ENCODE peak calls at places on chromosome 15, in six cellular contexts. G is HCT116; W is body of pancreas; E is CD4-positive, alpha-beta T cell; P is thoracic aorta; Z is tibial nerve. V is an unnamed sample. For H3K9me3, the result is how much of the 10 kb centered on the place peaks cover.

GRCh38 chr15:28955160-28955502 is 69.4 kb downstream of the APBA2 start:
- DNase-seq in G (no peak), W (no peak), E (no peak), P (no peak), Z (no peak), V (no peak)

GRCh38 chr15:63243101-63243500 is 34.3 kb upstream of the APH1B start:
- DNase-seq in G (no peak), W (peak), E (no peak), P (no peak), Z (no peak), V (no peak)

GRCh38 chr15:51267714-51268105 is 70.7 kb downstream of the CYP19A1 start:
- DNase-seq in G (no peak), W (peak), E (no peak), P (no peak), Z (no peak), V (no peak)

GRCh38 chr15:88509321-88509720 is 37.2 kb downstream of the DET1 start:
- DNase-seq in G (no peak), W (no peak), E (no peak), P (no peak), Z (no peak), V (no peak)

GRCh38 chr15:39628821-39629220 is 47.9 kb downstream of the THBS1 start:
- DNase-seq in G (no peak), W (no peak), E (no peak), P (no peak), Z (no peak), V (no peak)

GRCh38 chr15:39741258-39741657 is 41.4 kb downstream of the FSIP1 start:
- DNase-seq in G (no peak), W (no peak), E (no peak), P (no peak), Z (no peak), V (no peak)

GRCh38 chr15:33278816-33279612 is 31.8 kb upstream of the RYR3 start:
- DNase-seq in G (peak), W (no peak), E (no peak), P (no peak), Z (no peak), V (no peak)

GRCh38 chr15:73983211-73983727 is 8.8 kb downstream of the STOML1 start:
- DNase-seq in G (peak), W (peak), E (no peak), P (peak), Z (no peak), V (no peak)

GRCh38 chr15:40379853-40380252 is 2.7 kb upstream of the KNSTRN start:
- DNase-seq in G (peak), W (peak), E (no peak), P (peak), Z (peak), V (no peak)

GRCh38 chr15:94080989-94081605 is 150.3 kb upstream of the MCTP2 start:
- DNase-seq in G (no peak), W (no peak), E (no peak), P (no peak), Z (no peak), V (no peak)

GRCh38 chr15:98433302-98433701 is 215.0 kb upstream of the IGF1R start:
- DNase-seq in G (no peak), W (no peak), E (no peak), P (no peak), Z (no peak), V (no peak)

GRCh38 chr15:64636101-64636500 is 139.3 kb downstream of the RBPMS2 start:
- DNase-seq in G (no peak), W (no peak), E (no peak), P (no peak), Z (no peak), V (no peak)

GRCh38 chr15:78840661-78841060 is 29.4 kb upstream of the ADAMTS7 start:
- DNase-seq in G (no peak), W (no peak), E (no peak), P (no peak), Z (no peak), V (no peak)

GRCh38 chr15:31501074-31501473 is 174.4 kb downstream of the KLF13 start:
- DNase-seq in G (no peak), W (no peak), E (no peak), P (no peak), Z (no peak), V (no peak)

GRCh38 chr15:74384566-74385441 is 17.4 kb upstream of the CYP11A1 start:
- DNase-seq in G (no peak), W (no peak), E (no peak), P (no peak), Z (no peak), V (no peak)

DNA sequence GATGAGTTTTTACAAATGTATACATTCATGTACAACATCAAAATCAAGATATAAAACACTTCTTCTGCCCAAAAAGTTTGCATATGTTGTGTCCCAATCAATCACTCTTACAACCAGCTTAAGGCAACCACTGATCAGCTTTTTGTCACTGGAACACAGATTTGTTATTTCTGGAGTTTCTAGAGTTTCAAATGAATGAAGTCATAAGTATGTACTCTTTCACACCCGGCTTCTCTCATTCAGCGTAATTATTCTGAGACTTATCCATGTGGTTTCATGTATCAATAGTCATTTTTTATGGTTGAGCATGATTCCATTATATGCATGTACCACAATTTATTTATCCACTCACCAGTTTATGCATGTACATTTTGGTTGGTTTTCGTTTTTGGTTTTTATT is 53.0 kb upstream of the CORO2B start:
- DNase-seq in G (no peak), W (no peak), E (no peak), P (no peak), Z (no peak), V (no peak)
- TF ChIP-seq CTCF in G (no peak), W (no peak), E (no peak), P (no peak), Z (no peak), V (no peak)

DNA sequence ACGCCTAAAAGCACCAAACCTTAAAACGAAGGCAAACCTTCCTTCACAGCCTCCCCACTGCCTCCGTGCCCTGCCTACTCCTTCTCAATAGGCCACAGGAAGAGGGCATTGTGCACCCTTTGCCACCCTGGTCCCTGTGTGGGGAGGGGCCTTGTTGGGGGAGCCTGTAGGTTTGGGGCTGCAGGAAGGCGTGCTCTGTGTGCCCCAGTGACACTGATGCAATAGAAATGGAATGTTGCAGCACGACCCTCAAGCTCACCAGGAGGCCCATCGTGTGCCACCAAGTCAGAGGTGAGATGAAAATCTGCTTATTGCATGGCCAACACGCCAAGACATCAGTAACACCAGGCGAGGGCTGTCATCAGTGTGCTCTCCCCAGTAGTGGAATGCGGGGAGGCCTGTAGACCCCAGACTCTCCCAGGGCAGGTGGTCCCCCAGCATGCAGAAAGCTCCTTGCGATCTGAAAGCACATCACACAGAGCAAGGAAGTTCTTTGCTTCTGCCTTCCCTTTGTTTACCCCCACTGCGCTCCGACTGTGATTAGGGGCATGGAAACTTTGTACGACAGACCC is 86.2 kb downstream of the ASB7 start:
- DNase-seq in G (no peak), W (no peak), E (no peak), P (no peak), Z (no peak), V (no peak)
- H3K9me3 ChIP-seq in G (under half), W (under half), E (under half), P (under half), Z (under half), V (under half)

DNA sequence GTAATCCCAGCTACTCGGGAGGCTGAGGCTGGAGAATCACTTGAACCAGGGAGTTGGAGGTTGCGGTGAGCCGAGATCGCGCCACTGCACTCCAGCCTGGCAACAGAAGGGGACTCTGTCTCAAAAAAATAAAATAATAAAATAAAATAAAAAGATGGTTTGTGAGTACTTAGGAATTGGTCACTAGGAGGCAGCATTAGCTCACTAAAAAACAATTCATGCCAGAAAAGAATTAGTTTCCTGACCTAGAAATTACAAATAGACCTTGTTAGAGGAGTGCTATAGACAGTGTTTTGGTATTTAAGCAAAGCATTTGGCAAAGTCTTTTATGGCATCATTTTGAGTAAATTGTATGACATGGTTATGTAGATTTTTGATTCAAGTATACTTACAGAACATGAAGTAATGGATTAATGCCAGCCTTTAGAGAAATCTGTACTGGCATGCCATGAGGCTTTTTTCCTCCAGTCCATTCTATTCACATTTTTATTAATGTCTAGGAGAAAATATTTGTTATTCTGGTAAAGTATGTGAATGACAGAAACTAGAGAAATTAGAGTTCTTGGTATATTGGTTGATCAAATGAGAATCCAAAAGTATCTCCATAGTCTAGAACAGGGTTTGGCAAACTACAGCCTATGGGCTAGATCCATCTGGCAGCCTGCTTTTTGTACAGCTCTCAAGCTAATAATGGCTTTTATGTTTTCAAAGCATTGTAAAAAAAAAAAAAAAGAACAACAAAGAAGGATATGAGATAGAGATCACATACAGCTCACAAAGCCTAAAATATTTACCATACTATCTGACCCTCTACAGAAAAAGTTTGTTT is 81.6 kb downstream of the LRRC49 start:
- DNase-seq in G (peak), W (no peak), E (no peak), P (no peak), Z (no peak), V (no peak)
- TF ChIP-seq CTCF in G (peak), W (peak), E (no peak), P (peak), Z (no peak), V (no peak)

GRCh38 chr15:20340331-20340811 is 201.2 kb downstream of the GOLGA6L6 start:
- DNase-seq in G (no peak), W (peak), E (peak), P (no peak), Z (no peak), V (peak)

GRCh38 chr15:20340931-20341661 is 200.5 kb downstream of the GOLGA6L6 start:
- DNase-seq in G (no peak), W (peak), E (peak), P (no peak), Z (no peak), V (no peak)

GRCh38 chr15:20345401-20345958 is 196.1 kb downstream of the GOLGA6L6 start:
- DNase-seq in G (no peak), W (peak), E (no peak), P (no peak), Z (no peak), V (peak)

GRCh38 chr15:20344601-20345400 is 196.8 kb downstream of the GOLGA6L6 start:
- DNase-seq in G (no peak), W (peak), E (no peak), P (no peak), Z (no peak), V (no peak)

DNA sequence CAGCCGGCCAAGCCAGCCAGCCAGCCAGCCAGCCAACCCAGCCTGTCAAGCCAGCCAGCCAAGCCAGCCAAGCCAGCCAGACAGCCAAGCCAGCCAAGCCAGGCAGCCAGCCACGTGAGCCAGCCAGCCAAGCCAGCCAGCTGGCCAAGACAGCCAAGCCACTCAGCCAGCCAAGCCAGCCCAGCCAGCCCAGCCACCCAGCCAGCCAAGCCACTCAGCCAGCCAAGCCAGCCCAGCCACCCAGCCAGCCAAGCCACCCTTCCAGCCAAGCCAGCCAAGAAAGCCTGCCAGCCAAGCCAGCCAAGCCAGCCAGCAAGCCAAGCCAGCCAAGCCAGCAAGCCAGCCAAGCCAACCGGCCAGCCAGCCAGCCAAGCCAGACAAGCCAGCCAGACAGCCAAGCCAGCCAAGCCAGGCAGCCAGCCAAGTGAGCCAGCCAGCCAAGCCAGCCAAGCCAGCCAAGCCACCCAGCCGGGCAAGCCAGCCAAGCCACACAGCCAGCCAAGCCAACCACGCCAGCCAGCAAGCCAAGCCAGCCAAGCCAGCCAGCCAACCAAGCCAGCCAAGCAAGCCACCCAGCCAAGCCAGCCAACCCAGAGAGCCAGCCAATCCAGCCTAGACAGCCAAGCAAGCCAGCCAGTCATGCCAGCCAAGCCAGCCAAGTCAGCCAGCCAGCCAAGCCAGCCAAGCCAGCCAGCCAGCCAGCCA is 199.5 kb downstream of the GOLGA6L6 start:
- DNase-seq in G (no peak), W (peak), E (peak), P (no peak), Z (no peak), V (peak)
- H3K9me3 ChIP-seq in G (under half), W (under half), E (under half), P (under half), Z (half or more), V (under half)

GRCh38 chr15:93037341-93038063 is 51.5 kb downstream of the RGMA start:
- DNase-seq in G (no peak), W (peak), E (no peak), P (no peak), Z (peak), V (peak)
- TF ChIP-seq CTCF in G (no peak), W (no peak), E (no peak), P (no peak), Z (peak), V (no peak)

GRCh38 chr15:79916424-79916823 is 19.6 kb upstream of the MTHFS start:
- DNase-seq in G (no peak), W (no peak), E (no peak), P (no peak), Z (no peak), V (no peak)

GRCh38 chr15:79918278-79918677 is 21.5 kb upstream of the MTHFS start:
- DNase-seq in G (no peak), W (no peak), E (no peak), P (no peak), Z (no peak), V (no peak)

GRCh38 chr15:79919749-79920511 is 23.1 kb upstream of the MTHFS start:
- DNase-seq in G (no peak), W (no peak), E (no peak), P (no peak), Z (no peak), V (no peak)

GRCh38 chr15:79919090-79919748 is 22.4 kb upstream of the MTHFS start:
- DNase-seq in G (no peak), W (no peak), E (no peak), P (no peak), Z (no peak), V (no peak)

DNA sequence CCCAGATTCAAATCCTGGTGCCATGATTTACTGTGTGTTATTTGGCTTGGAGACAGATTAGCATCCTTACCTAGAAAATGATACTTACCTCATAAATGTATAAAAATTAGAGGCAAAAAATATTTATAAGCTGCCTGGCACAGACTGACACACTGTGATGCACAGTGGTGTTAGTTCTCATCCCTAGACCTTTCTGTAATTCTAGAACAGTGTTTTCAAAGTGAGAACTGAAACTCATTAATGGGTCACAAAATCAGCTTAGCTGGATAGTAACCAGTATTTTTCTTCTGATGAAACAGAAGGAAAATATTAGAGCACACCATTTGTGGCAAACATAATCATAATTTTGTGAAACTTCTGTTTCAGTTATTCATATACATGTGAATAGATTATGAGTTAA is 17.9 kb upstream of the MTHFS start:
- DNase-seq in G (no peak), W (no peak), E (no peak), P (no peak), Z (no peak), V (no peak)
- H3K9me3 ChIP-seq in G (under half), W (under half), E (half or more), P (under half), Z (half or more), V (under half)

DNA sequence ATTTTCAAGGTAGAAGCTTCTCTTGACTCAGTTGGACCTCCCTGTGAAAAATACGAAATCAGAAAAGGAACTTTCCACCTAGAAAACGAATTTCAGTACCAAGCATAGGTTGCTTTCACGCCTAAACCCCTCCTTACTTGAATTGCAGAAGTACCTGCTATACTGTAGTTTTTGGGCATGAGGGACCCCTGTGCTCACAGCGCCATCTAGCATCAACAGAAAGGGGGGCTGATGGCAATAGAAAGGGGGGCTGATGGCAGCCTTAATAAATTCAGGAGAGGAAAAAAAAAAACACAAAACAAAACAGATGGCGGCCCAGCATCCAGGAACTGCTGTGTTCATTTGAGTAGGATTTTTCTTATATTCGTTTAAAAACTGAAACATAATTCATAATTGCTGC is 96.7 kb downstream of the NPAP1 start:
- DNase-seq in G (no peak), W (no peak), E (no peak), P (no peak), Z (no peak), V (no peak)
- TF ChIP-seq CTCF in G (no peak), W (no peak), E (no peak), P (no peak), Z (no peak), V (no peak)